ENCODE peak calls at places on chromosomes 2 and 18, in six cellular contexts. One of them, this sample, is unnamed.

GRCh38 chr2:136118819-136119716 is 1.1 kb upstream of the CXCR4 start:
- DNase-seq in K562: peak
- DNase-seq in A549: no peak
- DNase-seq in GM12878: no peak
- DNase-seq in HepG2: no peak
- DNase-seq in endothelial cell of umbilical vein: no peak
- DNase-seq in this sample: peak

GRCh38 chr18:37286801-37287200 is 278.8 kb downstream of the CELF4 start:
- DNase-seq in K562: no peak
- DNase-seq in A549: no peak
- DNase-seq in GM12878: no peak
- DNase-seq in HepG2: no peak
- DNase-seq in endothelial cell of umbilical vein: no peak
- DNase-seq in this sample: no peak

GRCh38 chr18:5180254-5180653 is 16.8 kb downstream of the AKAIN1 start:
- DNase-seq in K562: no peak
- DNase-seq in A549: no peak
- DNase-seq in GM12878: no peak
- DNase-seq in HepG2: peak
- DNase-seq in endothelial cell of umbilical vein: no peak
- DNase-seq in this sample: no peak

GRCh38 chr18:36126668-36127067 is 2.5 kb downstream of the SLC39A6 start:
- DNase-seq in K562: no peak
- DNase-seq in A549: no peak
- DNase-seq in GM12878: no peak
- DNase-seq in HepG2: no peak
- DNase-seq in endothelial cell of umbilical vein: no peak
- DNase-seq in this sample: no peak

GRCh38 chr2:232588680-232589585 is 38.4 kb downstream of the EIF4E2 start:
- DNase-seq in K562: no peak
- DNase-seq in A549: peak
- DNase-seq in GM12878: no peak
- DNase-seq in HepG2: no peak
- DNase-seq in endothelial cell of umbilical vein: no peak
- DNase-seq in this sample: no peak

GRCh38 chr2:96407041-96407918 is 71.7 kb downstream of the NCAPH start:
- DNase-seq in K562: peak
- DNase-seq in A549: peak
- DNase-seq in GM12878: peak
- DNase-seq in HepG2: peak
- DNase-seq in endothelial cell of umbilical vein: peak
- DNase-seq in this sample: peak

GRCh38 chr2:235497096-235497495 is 3.3 kb downstream of the AGAP1 start:
- DNase-seq in K562: no peak
- DNase-seq in A549: no peak
- DNase-seq in GM12878: no peak
- DNase-seq in HepG2: no peak
- DNase-seq in endothelial cell of umbilical vein: no peak
- DNase-seq in this sample: no peak

GRCh38 chr2:128187032-128187654 is 96.1 kb downstream of the UGGT1 start:
- DNase-seq in K562: no peak
- DNase-seq in A549: no peak
- DNase-seq in GM12878: no peak
- DNase-seq in HepG2: no peak
- DNase-seq in endothelial cell of umbilical vein: peak
- DNase-seq in this sample: no peak

GRCh38 chr2:24272161-24272802 is 88.1 kb downstream of the ITSN2 start:
- DNase-seq in K562: no peak
- DNase-seq in A549: no peak
- DNase-seq in GM12878: no peak
- DNase-seq in HepG2: no peak
- DNase-seq in endothelial cell of umbilical vein: peak
- DNase-seq in this sample: no peak

GRCh38 chr2:24273598-24273997 is 86.7 kb downstream of the ITSN2 start:
- DNase-seq in K562: no peak
- DNase-seq in A549: no peak
- DNase-seq in GM12878: no peak
- DNase-seq in HepG2: no peak
- DNase-seq in endothelial cell of umbilical vein: no peak
- DNase-seq in this sample: no peak

GRCh38 chr2:24272907-24273306 is 87.4 kb downstream of the ITSN2 start:
- DNase-seq in K562: no peak
- DNase-seq in A549: no peak
- DNase-seq in GM12878: no peak
- DNase-seq in HepG2: no peak
- DNase-seq in endothelial cell of umbilical vein: no peak
- DNase-seq in this sample: no peak

GRCh38 chr2:24265212-24265611 is 90.4 kb downstream of the FAM228A start:
- DNase-seq in K562: no peak
- DNase-seq in A549: no peak
- DNase-seq in GM12878: no peak
- DNase-seq in HepG2: no peak
- DNase-seq in endothelial cell of umbilical vein: no peak
- DNase-seq in this sample: no peak

DNA sequence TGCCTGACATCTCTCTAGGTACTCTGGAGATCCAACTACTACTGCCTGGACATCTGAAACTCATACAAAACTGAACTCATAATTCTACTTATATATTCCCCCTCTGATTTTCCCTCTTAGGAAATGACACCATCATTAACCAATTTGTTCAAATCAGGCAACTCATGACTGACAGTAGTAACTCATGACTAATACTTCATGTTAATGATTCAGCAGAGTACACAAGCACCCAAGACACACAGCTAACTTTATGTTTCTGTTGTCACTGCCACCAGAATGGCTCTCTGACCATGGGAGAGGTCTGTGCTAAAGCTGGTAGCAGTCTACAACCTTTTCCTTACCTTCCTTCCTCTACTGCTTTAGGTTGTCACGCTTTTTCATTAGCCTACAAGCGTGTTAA is 91.1 kb downstream of the ITSN2 start:
- DNase-seq in K562: no peak
- DNase-seq in A549: peak
- DNase-seq in GM12878: no peak
- DNase-seq in HepG2: peak
- DNase-seq in endothelial cell of umbilical vein: peak
- DNase-seq in this sample: no peak
- TF ChIP-seq MAX in K562: no peak
- TF ChIP-seq MAX in A549: no peak
- TF ChIP-seq MAX in GM12878: no peak
- TF ChIP-seq MAX in HepG2: no peak
- TF ChIP-seq MAX in endothelial cell of umbilical vein: no peak
- TF ChIP-seq MAX in this sample: no peak

DNA sequence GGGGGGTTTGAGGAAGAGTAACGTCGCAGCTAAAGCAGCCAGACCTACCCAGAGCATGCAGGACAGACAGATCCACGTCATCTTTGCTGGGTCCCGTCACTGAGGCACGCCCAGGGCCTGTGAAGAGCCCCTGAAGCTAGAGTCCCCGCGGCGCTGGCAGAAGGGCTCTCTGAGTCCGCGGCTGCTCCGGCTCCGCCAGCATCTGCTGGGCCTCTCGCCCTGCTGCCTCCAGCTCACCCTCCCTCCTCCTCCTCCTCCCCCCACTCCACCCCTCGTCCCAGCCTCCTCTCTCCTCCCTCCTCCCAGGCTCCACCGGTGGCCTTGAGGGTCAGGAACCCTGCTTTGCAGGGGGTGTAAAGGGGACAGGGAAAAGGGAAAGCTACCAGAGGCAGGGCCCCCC is at the start of gene TNS1:
- DNase-seq in K562: no peak
- DNase-seq in A549: no peak
- DNase-seq in GM12878: no peak
- DNase-seq in HepG2: no peak
- DNase-seq in endothelial cell of umbilical vein: no peak
- DNase-seq in this sample: no peak
- H3K4me3 ChIP-seq in K562: no peak
- H3K4me3 ChIP-seq in A549: no peak
- H3K4me3 ChIP-seq in GM12878: no peak
- H3K4me3 ChIP-seq in HepG2: no peak
- H3K4me3 ChIP-seq in endothelial cell of umbilical vein: no peak
- H3K4me3 ChIP-seq in this sample: no peak

GRCh38 chr2:84899181-84899580 is 6.3 kb upstream of the TMSB10 start:
- DNase-seq in K562: no peak
- DNase-seq in A549: no peak
- DNase-seq in GM12878: no peak
- DNase-seq in HepG2: no peak
- DNase-seq in endothelial cell of umbilical vein: no peak
- DNase-seq in this sample: no peak

GRCh38 chr2:84900951-84901350 is 4.5 kb upstream of the TMSB10 start:
- DNase-seq in K562: no peak
- DNase-seq in A549: no peak
- DNase-seq in GM12878: no peak
- DNase-seq in HepG2: no peak
- DNase-seq in endothelial cell of umbilical vein: no peak
- DNase-seq in this sample: no peak

GRCh38 chr2:84897773-84898172 is 7.7 kb upstream of the TMSB10 start:
- DNase-seq in K562: no peak
- DNase-seq in A549: no peak
- DNase-seq in GM12878: no peak
- DNase-seq in HepG2: no peak
- DNase-seq in endothelial cell of umbilical vein: no peak
- DNase-seq in this sample: no peak

GRCh38 chr2:84901593-84902120 is 3.8 kb upstream of the TMSB10 start:
- DNase-seq in K562: no peak
- DNase-seq in A549: no peak
- DNase-seq in GM12878: no peak
- DNase-seq in HepG2: no peak
- DNase-seq in endothelial cell of umbilical vein: no peak
- DNase-seq in this sample: no peak

GRCh38 chr2:84899681-84900080 is 5.8 kb upstream of the TMSB10 start:
- DNase-seq in K562: no peak
- DNase-seq in A549: no peak
- DNase-seq in GM12878: no peak
- DNase-seq in HepG2: no peak
- DNase-seq in endothelial cell of umbilical vein: no peak
- DNase-seq in this sample: no peak
- TF ChIP-seq MYC in K562: no peak
- TF ChIP-seq MYC in A549: no peak
- TF ChIP-seq MYC in GM12878: no peak
- TF ChIP-seq MYC in HepG2: no peak
- TF ChIP-seq MYC in endothelial cell of umbilical vein: no peak
- TF ChIP-seq MYC in this sample: no peak

GRCh38 chr2:175154670-175155082 is 13.3 kb downstream of the ATF2 start:
- DNase-seq in K562: no peak
- DNase-seq in A549: no peak
- DNase-seq in GM12878: no peak
- DNase-seq in HepG2: no peak
- DNase-seq in endothelial cell of umbilical vein: no peak
- DNase-seq in this sample: no peak

GRCh38 chr2:175164235-175164634 is 3.8 kb downstream of the ATF2 start:
- DNase-seq in K562: no peak
- DNase-seq in A549: no peak
- DNase-seq in GM12878: no peak
- DNase-seq in HepG2: no peak
- DNase-seq in endothelial cell of umbilical vein: no peak
- DNase-seq in this sample: no peak

GRCh38 chr2:175156534-175156933 is 11.5 kb downstream of the ATF2 start:
- DNase-seq in K562: no peak
- DNase-seq in A549: no peak
- DNase-seq in GM12878: no peak
- DNase-seq in HepG2: no peak
- DNase-seq in endothelial cell of umbilical vein: peak
- DNase-seq in this sample: no peak

GRCh38 chr2:175158894-175159293 is 9.1 kb downstream of the ATF2 start:
- DNase-seq in K562: no peak
- DNase-seq in A549: no peak
- DNase-seq in GM12878: no peak
- DNase-seq in HepG2: no peak
- DNase-seq in endothelial cell of umbilical vein: no peak
- DNase-seq in this sample: no peak
- TF ChIP-seq MAX in K562: no peak
- TF ChIP-seq MAX in A549: no peak
- TF ChIP-seq MAX in GM12878: no peak
- TF ChIP-seq MAX in HepG2: no peak
- TF ChIP-seq MAX in endothelial cell of umbilical vein: no peak
- TF ChIP-seq MAX in this sample: no peak

DNA sequence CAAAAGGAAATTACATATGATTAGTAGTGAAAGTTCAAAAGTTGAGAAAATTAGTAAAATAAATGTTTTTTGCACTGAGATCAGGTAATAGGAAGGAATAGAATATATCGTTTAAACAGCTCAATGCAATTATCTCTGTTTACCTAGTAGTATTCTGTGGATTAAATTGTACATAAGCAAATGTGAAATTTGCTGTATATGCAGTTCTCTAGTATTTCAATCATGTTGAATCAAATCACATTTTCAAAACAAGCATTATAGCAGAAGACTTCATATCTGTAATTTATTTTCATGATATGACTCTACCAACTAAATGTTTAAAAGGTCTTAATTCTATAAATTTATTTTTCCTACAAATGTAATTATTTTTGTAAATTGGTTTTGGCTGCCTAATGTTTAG is 31.6 kb downstream of the ITPRID2 start:
- DNase-seq in K562: no peak
- DNase-seq in A549: no peak
- DNase-seq in GM12878: no peak
- DNase-seq in HepG2: no peak
- DNase-seq in endothelial cell of umbilical vein: no peak
- DNase-seq in this sample: no peak
- H3K4me3 ChIP-seq in K562: no peak
- H3K4me3 ChIP-seq in A549: no peak
- H3K4me3 ChIP-seq in GM12878: no peak
- H3K4me3 ChIP-seq in HepG2: no peak
- H3K4me3 ChIP-seq in endothelial cell of umbilical vein: no peak
- H3K4me3 ChIP-seq in this sample: no peak

This sample was measured in NB4.